ENCODE peak calls at places on chromosomes 4 and X, in nine cellular contexts. E is A549, K is IMR-90, T is endothelial cell of umbilical vein, F is GM12892, X is breast epithelium, D is right lobe of liver, R is testis, Y is upper lobe of left lung. P is an unnamed sample.
A peak's percentile ranks its signal among the peaks of the same experiment; 100 is the strongest.

GRCh38 chr4:48372272-48372671 is 30.9 kb downstream of the SLAIN2 start:
- DNase-seq in E (no peak), K (no peak), T (no peak), F (no peak), X (no peak), D (no peak), R (no peak), Y (no peak), P (no peak)

GRCh38 chr4:1536579-1537409 is 130.6 kb upstream of the NKX1-1 start:
- DNase-seq in E (no peak), K (no peak), T (no peak), F (no peak), X (no peak), D (peak; percentile 11), R (no peak), Y (peak; percentile 62), P (no peak)

GRCh38 chr4:25756503-25756902 is 100.9 kb downstream of the SLC34A2 start:
- DNase-seq in E (no peak), K (peak; percentile 29), T (no peak), F (no peak), X (no peak), D (no peak), R (no peak), Y (no peak), P (no peak)

GRCh38 chr4:135492439-135492838 is 1290.8 kb upstream of the PABPC4L start:
- DNase-seq in E (no peak), K (no peak), T (no peak), F (no peak), X (no peak), D (no peak), R (no peak), Y (no peak), P (no peak)

GRCh38 chr4:14368391-14368790 is 633.9 kb upstream of the CPEB2 start:
- DNase-seq in E (no peak), K (no peak), T (no peak), F (no peak), X (no peak), D (no peak), R (no peak), Y (no peak), P (no peak)

GRCh38 chr4:88981993-88982392 is 75.0 kb downstream of the FAM13A start:
- DNase-seq in E (no peak), K (no peak), T (no peak), F (no peak), X (no peak), D (no peak), R (no peak), Y (no peak), P (no peak)

GRCh38 chrX:47798861-47799260 is 37.8 kb upstream of the ZNF81 start:
- DNase-seq in E (no peak), K (no peak), T (no peak), F (no peak), X (no peak), D (no peak), R (no peak), Y (no peak), P (no peak)

GRCh38 chrX:23844502-23845138 is 61.6 kb downstream of the SAT1 start:
- DNase-seq in E (no peak), K (peak; percentile 45), T (peak; percentile 83), F (no peak), X (no peak), D (no peak), R (no peak), Y (no peak), P (no peak)

GRCh38 chrX:26848511-26848910 is 614.6 kb downstream of the PPP4R3C start:
- DNase-seq in E (no peak), K (no peak), T (peak; percentile 63), F (no peak), X (no peak), D (no peak), R (no peak), Y (no peak), P (no peak)

GRCh38 chr4:179123079-179123478 is 1680.8 kb upstream of the AGA start:
- DNase-seq in E (no peak), K (no peak), T (no peak), F (no peak), X (no peak), D (no peak), R (no peak), Y (no peak), P (no peak)

GRCh38 chr4:24560770-24561415 is 23.5 kb downstream of the DHX15 start:
- DNase-seq in E (no peak), K (peak; percentile 74), T (peak; percentile 24), F (no peak), X (no peak), D (no peak), R (no peak), Y (no peak), P (no peak)

GRCh38 chrX:25020391-25021131 is 4.8 kb upstream of the ARX start:
- DNase-seq in E (peak; percentile 80), K (no peak), T (no peak), F (no peak), X (no peak), D (no peak), R (no peak), Y (peak; percentile 83), P (no peak)

GRCh38 chr4:103018391-103019318 is 850 bp downstream of the SLC9B1 start:
- DNase-seq in E (peak; percentile 10), K (no peak), T (no peak), F (no peak), X (peak; percentile 46), D (no peak), R (peak; percentile 49), Y (no peak), P (peak; percentile 28)

GRCh38 chr4:83114576-83114975 is at the start of gene PLAC8:
- DNase-seq in E (no peak), K (no peak), T (no peak), F (no peak), X (no peak), D (no peak), R (no peak), Y (no peak), P (no peak)

GRCh38 chrX:18290200-18290599 is 64.3 kb downstream of the SCML2 start:
- DNase-seq in E (no peak), K (no peak), T (no peak), F (no peak), X (no peak), D (no peak), R (no peak), Y (no peak), P (no peak)

GRCh38 chr4:68124262-68124661 is 5.4 kb downstream of the TMPRSS11F start:
- DNase-seq in E (no peak), K (no peak), T (no peak), F (no peak), X (no peak), D (no peak), R (no peak), Y (no peak), P (no peak)

DNA sequence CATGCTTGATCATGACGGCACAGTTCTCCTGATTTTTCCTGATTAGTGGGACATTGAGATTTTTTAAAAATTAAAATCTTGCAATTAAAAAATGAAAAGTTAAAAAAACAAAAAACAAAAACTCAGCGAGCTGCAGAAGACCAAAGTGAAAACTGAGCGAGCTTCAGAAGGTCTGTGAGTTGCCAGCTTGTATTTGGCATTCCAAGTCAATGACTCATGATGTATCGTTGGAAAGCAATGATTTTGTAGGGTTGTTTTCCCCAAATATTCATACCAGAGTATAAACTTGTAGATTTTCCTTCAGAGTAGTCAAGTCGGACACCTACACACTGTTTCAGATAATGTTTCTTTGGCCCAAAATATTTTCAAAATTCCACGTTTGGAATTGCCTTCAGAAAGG is 76.9 kb downstream of the LRRC66 start:
- DNase-seq in E (no peak), K (peak; percentile 28), T (no peak), F (no peak), X (no peak), D (no peak), R (no peak), Y (no peak), P (no peak)
- TF ChIP-seq POLR2A in E (no peak), K (no peak), T (no peak), F (no peak), X (no peak), D (no peak), R (no peak), Y (no peak), P (no peak)

GRCh38 chrX:118727686-118728339 is 407 bp downstream of the IL13RA1 start:
- DNase-seq in E (no peak), K (peak; percentile 10), T (peak; percentile 55), F (no peak), X (no peak), D (peak; percentile 71), R (peak; percentile 35), Y (peak; percentile 91), P (peak; percentile 23)
- TF ChIP-seq POLR2A in E (no peak), K (peak; percentile 53), T (no peak), F (no peak), X (no peak), D (peak; percentile 5), R (no peak), Y (peak; percentile 0), P (peak; percentile 5)

DNA sequence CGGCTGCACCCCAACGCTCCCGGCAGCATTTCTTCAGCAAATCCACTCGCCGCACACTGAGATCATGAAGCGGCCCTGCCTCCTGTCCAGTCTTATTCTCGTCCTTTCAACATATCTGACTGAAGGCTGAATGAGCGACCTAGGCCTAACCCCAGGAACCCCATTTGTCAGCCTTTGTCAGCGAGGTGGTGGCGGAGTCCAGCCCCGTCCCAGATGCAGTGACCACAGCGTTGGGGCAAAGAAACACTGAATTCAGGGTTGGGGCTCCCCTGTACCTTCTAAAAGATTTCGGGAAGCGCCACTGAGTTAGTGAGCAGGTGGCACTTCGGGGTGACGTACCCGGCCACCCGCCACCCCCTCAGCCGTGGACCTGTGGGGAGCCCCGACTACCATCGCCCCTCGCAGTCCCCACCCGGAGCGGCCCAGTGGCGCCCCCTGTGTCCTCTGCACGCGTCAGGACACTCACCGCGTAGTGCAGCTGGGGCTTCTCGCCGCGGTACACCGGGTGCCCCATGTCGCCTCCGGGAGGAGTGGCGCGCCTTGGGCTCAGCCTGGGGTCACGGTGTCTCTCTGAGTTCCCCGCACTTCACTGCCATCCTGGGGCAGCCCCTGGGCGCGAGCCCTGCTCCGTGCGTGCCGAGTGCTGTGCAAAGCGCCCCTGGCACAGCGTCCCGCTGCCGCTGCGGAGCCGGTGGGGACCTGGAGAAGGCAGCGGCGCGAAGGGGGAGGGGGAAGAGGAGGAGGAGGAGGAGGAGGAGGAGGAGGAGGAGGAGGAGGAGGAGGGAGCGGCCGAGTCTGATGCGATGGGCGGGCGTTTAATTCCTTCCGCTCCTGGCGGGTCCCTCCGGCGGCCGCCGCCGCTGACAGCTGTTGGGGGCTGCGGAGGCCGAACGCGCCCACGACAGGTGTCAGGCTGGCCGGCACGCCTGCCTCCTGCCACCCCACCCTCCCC is 134.1 kb downstream of the AMELX start:
- DNase-seq in E (no peak), K (no peak), T (peak; percentile 29), F (peak; percentile 13), X (no peak), D (peak; percentile 33), R (peak; percentile 69), Y (peak; percentile 88), P (peak; percentile 14)
- TF ChIP-seq POLR2A in E (no peak), K (no peak), T (no peak), F (no peak), X (no peak), D (no peak), R (no peak), Y (peak; percentile 11), P (no peak)

DNA sequence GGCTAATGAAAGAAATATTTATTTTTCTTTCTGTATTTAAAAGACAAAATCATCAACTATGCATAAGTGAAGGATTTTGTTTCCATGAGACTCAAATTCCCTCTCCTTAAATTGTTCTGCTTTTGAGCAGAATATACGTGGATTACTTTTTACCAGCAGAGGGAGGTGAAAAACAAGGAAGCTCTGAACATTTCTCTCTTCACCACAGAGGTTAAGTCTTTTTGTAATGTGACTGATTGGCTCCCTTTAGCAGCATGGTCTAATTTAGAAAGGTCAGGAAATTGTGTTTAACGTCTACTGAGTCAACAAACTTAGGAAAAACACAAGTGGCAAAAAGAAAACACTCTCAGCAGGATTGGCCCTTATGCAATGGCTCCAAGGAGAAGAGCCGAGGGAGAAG is 55.1 kb upstream of the F9 start:
- DNase-seq in E (no peak), K (no peak), T (no peak), F (no peak), X (no peak), D (no peak), R (no peak), Y (no peak), P (no peak)
- TF ChIP-seq POLR2A in E (no peak), K (no peak), T (no peak), F (no peak), X (no peak), D (no peak), R (no peak), Y (no peak), P (no peak)